ENCODE peak calls at places on chromosomes 7 and 10, in four cellular contexts. One of them, this sample, is unnamed.

GRCh38 chr7:93115796-93116195 is 2.0 kb downstream of the SAMD9 start:
- DNase-seq in activated T-helper 1 cell treated with Interleukin-2 at 50 U/mL for 16 hours: no peak
- DNase-seq in stimulated activated CD4-positive, alpha-beta T cell treated with anti-CD3 and anti-CD28 coated beads, Interleukin-15, amount 100 ng/mL, for 24 hours: no peak
- DNase-seq in ureter: no peak
- DNase-seq in this sample: no peak

GRCh38 chr7:38374507-38374906 is 101.1 kb upstream of the TARP start:
- DNase-seq in stimulated activated CD4-positive, alpha-beta T cell treated with anti-CD3 and anti-CD28 coated beads, Interleukin-15, amount 100 ng/mL, for 24 hours: peak; percentile 69
- DNase-seq in activated T-helper 1 cell treated with Interleukin-2 at 50 U/mL for 16 hours: no peak
- DNase-seq in ureter: no peak
- DNase-seq in this sample: peak; percentile 61

GRCh38 chr10:37707829-37708578 is 149.4 kb downstream of the ZNF248 start:
- DNase-seq in activated T-helper 1 cell treated with Interleukin-2 at 50 U/mL for 16 hours: no peak
- DNase-seq in ureter: no peak
- DNase-seq in stimulated activated CD4-positive, alpha-beta T cell treated with anti-CD3 and anti-CD28 coated beads, Interleukin-15, amount 100 ng/mL, for 24 hours: no peak
- DNase-seq in this sample: no peak

GRCh38 chr10:116741391-116742351 is 695 bp downstream of the HSPA12A start:
- DNase-seq in stimulated activated CD4-positive, alpha-beta T cell treated with anti-CD3 and anti-CD28 coated beads, Interleukin-15, amount 100 ng/mL, for 24 hours: peak; percentile 6
- DNase-seq in ureter: no peak
- DNase-seq in activated T-helper 1 cell treated with Interleukin-2 at 50 U/mL for 16 hours: no peak
- DNase-seq in this sample: no peak

GRCh38 chr10:79314761-79315601 is 32.3 kb upstream of the PPIF start:
- DNase-seq in activated T-helper 1 cell treated with Interleukin-2 at 50 U/mL for 16 hours: no peak
- DNase-seq in ureter: no peak
- DNase-seq in stimulated activated CD4-positive, alpha-beta T cell treated with anti-CD3 and anti-CD28 coated beads, Interleukin-15, amount 100 ng/mL, for 24 hours: no peak
- DNase-seq in this sample: no peak

GRCh38 chr7:128860158-128861073 is 2.2 kb upstream of the ATP6V1F start:
- DNase-seq in ureter: no peak
- DNase-seq in stimulated activated CD4-positive, alpha-beta T cell treated with anti-CD3 and anti-CD28 coated beads, Interleukin-15, amount 100 ng/mL, for 24 hours: no peak
- DNase-seq in activated T-helper 1 cell treated with Interleukin-2 at 50 U/mL for 16 hours: no peak
- DNase-seq in this sample: no peak

GRCh38 chr7:155597753-155598140 is 46.7 kb upstream of the RBM33 start:
- DNase-seq in ureter: no peak
- DNase-seq in activated T-helper 1 cell treated with Interleukin-2 at 50 U/mL for 16 hours: no peak
- DNase-seq in stimulated activated CD4-positive, alpha-beta T cell treated with anti-CD3 and anti-CD28 coated beads, Interleukin-15, amount 100 ng/mL, for 24 hours: no peak
- DNase-seq in this sample: no peak

GRCh38 chr10:121415017-121415416 is 183.2 kb downstream of the FGFR2 start:
- DNase-seq in activated T-helper 1 cell treated with Interleukin-2 at 50 U/mL for 16 hours: no peak
- DNase-seq in stimulated activated CD4-positive, alpha-beta T cell treated with anti-CD3 and anti-CD28 coated beads, Interleukin-15, amount 100 ng/mL, for 24 hours: no peak
- DNase-seq in ureter: no peak
- DNase-seq in this sample: no peak

GRCh38 chr7:157827045-157827862 is 490.4 kb downstream of the DNAJB6 start:
- DNase-seq in ureter: no peak
- DNase-seq in stimulated activated CD4-positive, alpha-beta T cell treated with anti-CD3 and anti-CD28 coated beads, Interleukin-15, amount 100 ng/mL, for 24 hours: peak; percentile 46
- DNase-seq in activated T-helper 1 cell treated with Interleukin-2 at 50 U/mL for 16 hours: no peak
- DNase-seq in this sample: no peak

GRCh38 chr10:31359979-31360378 is 41.0 kb downstream of the ZEB1 start:
- DNase-seq in stimulated activated CD4-positive, alpha-beta T cell treated with anti-CD3 and anti-CD28 coated beads, Interleukin-15, amount 100 ng/mL, for 24 hours: no peak
- DNase-seq in ureter: no peak
- DNase-seq in activated T-helper 1 cell treated with Interleukin-2 at 50 U/mL for 16 hours: no peak
- DNase-seq in this sample: no peak

GRCh38 chr10:17713133-17713532 is 38.9 kb upstream of the TMEM236 start:
- DNase-seq in ureter: no peak
- DNase-seq in stimulated activated CD4-positive, alpha-beta T cell treated with anti-CD3 and anti-CD28 coated beads, Interleukin-15, amount 100 ng/mL, for 24 hours: no peak
- DNase-seq in activated T-helper 1 cell treated with Interleukin-2 at 50 U/mL for 16 hours: no peak
- DNase-seq in this sample: no peak

GRCh38 chr10:4698075-4698474 is 127.9 kb upstream of the AKR1E2 start:
- DNase-seq in ureter: no peak
- DNase-seq in activated T-helper 1 cell treated with Interleukin-2 at 50 U/mL for 16 hours: no peak
- DNase-seq in stimulated activated CD4-positive, alpha-beta T cell treated with anti-CD3 and anti-CD28 coated beads, Interleukin-15, amount 100 ng/mL, for 24 hours: no peak
- DNase-seq in this sample: no peak

GRCh38 chr7:155395176-155395797 is 62.6 kb upstream of the EN2 start:
- DNase-seq in activated T-helper 1 cell treated with Interleukin-2 at 50 U/mL for 16 hours: no peak
- DNase-seq in stimulated activated CD4-positive, alpha-beta T cell treated with anti-CD3 and anti-CD28 coated beads, Interleukin-15, amount 100 ng/mL, for 24 hours: no peak
- DNase-seq in ureter: no peak
- DNase-seq in this sample: no peak

GRCh38 chr7:123581162-123581459 is 20.5 kb upstream of the ASB15 start:
- DNase-seq in activated T-helper 1 cell treated with Interleukin-2 at 50 U/mL for 16 hours: no peak
- DNase-seq in stimulated activated CD4-positive, alpha-beta T cell treated with anti-CD3 and anti-CD28 coated beads, Interleukin-15, amount 100 ng/mL, for 24 hours: no peak
- DNase-seq in ureter: no peak
- DNase-seq in this sample: no peak

GRCh38 chr7:128726031-128726430 is 13.1 kb upstream of the CALU start:
- DNase-seq in activated T-helper 1 cell treated with Interleukin-2 at 50 U/mL for 16 hours: no peak
- DNase-seq in ureter: no peak
- DNase-seq in stimulated activated CD4-positive, alpha-beta T cell treated with anti-CD3 and anti-CD28 coated beads, Interleukin-15, amount 100 ng/mL, for 24 hours: no peak
- DNase-seq in this sample: no peak

GRCh38 chr7:97002555-97003261 is 2.6 kb upstream of the DLX6 start:
- DNase-seq in stimulated activated CD4-positive, alpha-beta T cell treated with anti-CD3 and anti-CD28 coated beads, Interleukin-15, amount 100 ng/mL, for 24 hours: no peak
- DNase-seq in activated T-helper 1 cell treated with Interleukin-2 at 50 U/mL for 16 hours: no peak
- DNase-seq in ureter: no peak
- DNase-seq in this sample: no peak

This sample was measured in DND-41.